ENCODE peak calls at places on chromosomes 3 and 15, in nine cellular contexts. One of them, this sample, is unnamed.

GRCh38 chr3:132343018-132343612 is 25.9 kb downstream of the ACP3 start:
- ATAC-seq in SK-N-SH treated with all-trans-retinoic acid at 6 μM for 48 hours: peak; percentile 93
- ATAC-seq in aorta: peak; percentile 81
- ATAC-seq in CD4-positive, CD25-positive, alpha-beta regulatory T cell: no peak
- ATAC-seq in esophagus mucosa: peak; percentile 52
- ATAC-seq in activated CD8-positive, alpha-beta T cell treated with anti-CD3 and anti-CD28 coated beads for 36 hours: peak; percentile 65
- ATAC-seq in A549: peak; percentile 84
- ATAC-seq in right lobe of liver: peak; percentile 91
- ATAC-seq in mucosa of descending colon: peak; percentile 79
- ATAC-seq in this sample: no peak

GRCh38 chr3:86923071-86923476 is 67.9 kb downstream of the VGLL3 start:
- ATAC-seq in mucosa of descending colon: no peak
- ATAC-seq in esophagus mucosa: peak; percentile 75
- ATAC-seq in aorta: no peak
- ATAC-seq in SK-N-SH treated with all-trans-retinoic acid at 6 μM for 48 hours: no peak
- ATAC-seq in activated CD8-positive, alpha-beta T cell treated with anti-CD3 and anti-CD28 coated beads for 36 hours: no peak
- ATAC-seq in CD4-positive, CD25-positive, alpha-beta regulatory T cell: no peak
- ATAC-seq in right lobe of liver: no peak
- ATAC-seq in A549: peak; percentile 40
- ATAC-seq in this sample: no peak

GRCh38 chr3:98823791-98824190 is 60.7 kb downstream of the ST3GAL6 start:
- ATAC-seq in activated CD8-positive, alpha-beta T cell treated with anti-CD3 and anti-CD28 coated beads for 36 hours: no peak
- ATAC-seq in SK-N-SH treated with all-trans-retinoic acid at 6 μM for 48 hours: no peak
- ATAC-seq in right lobe of liver: no peak
- ATAC-seq in aorta: peak; percentile 26
- ATAC-seq in mucosa of descending colon: no peak
- ATAC-seq in A549: peak; percentile 27
- ATAC-seq in esophagus mucosa: no peak
- ATAC-seq in CD4-positive, CD25-positive, alpha-beta regulatory T cell: no peak
- ATAC-seq in this sample: no peak

GRCh38 chr3:16551342-16551976 is 38.0 kb upstream of the RFTN1 start:
- ATAC-seq in mucosa of descending colon: no peak
- ATAC-seq in right lobe of liver: no peak
- ATAC-seq in A549: peak; percentile 50
- ATAC-seq in aorta: no peak
- ATAC-seq in SK-N-SH treated with all-trans-retinoic acid at 6 μM for 48 hours: peak; percentile 25
- ATAC-seq in esophagus mucosa: no peak
- ATAC-seq in CD4-positive, CD25-positive, alpha-beta regulatory T cell: no peak
- ATAC-seq in activated CD8-positive, alpha-beta T cell treated with anti-CD3 and anti-CD28 coated beads for 36 hours: no peak
- ATAC-seq in this sample: no peak

GRCh38 chr15:92832992-92833438 is 67.1 kb upstream of the CHD2 start:
- ATAC-seq in aorta: peak; percentile 61
- ATAC-seq in CD4-positive, CD25-positive, alpha-beta regulatory T cell: no peak
- ATAC-seq in esophagus mucosa: no peak
- ATAC-seq in right lobe of liver: no peak
- ATAC-seq in mucosa of descending colon: no peak
- ATAC-seq in SK-N-SH treated with all-trans-retinoic acid at 6 μM for 48 hours: no peak
- ATAC-seq in A549: no peak
- ATAC-seq in activated CD8-positive, alpha-beta T cell treated with anti-CD3 and anti-CD28 coated beads for 36 hours: no peak
- ATAC-seq in this sample: no peak

GRCh38 chr3:186789554-186790260 is 6.3 kb downstream of the EIF4A2 start:
- ATAC-seq in A549: no peak
- ATAC-seq in activated CD8-positive, alpha-beta T cell treated with anti-CD3 and anti-CD28 coated beads for 36 hours: peak; percentile 7
- ATAC-seq in SK-N-SH treated with all-trans-retinoic acid at 6 μM for 48 hours: no peak
- ATAC-seq in CD4-positive, CD25-positive, alpha-beta regulatory T cell: peak; percentile 2
- ATAC-seq in right lobe of liver: no peak
- ATAC-seq in aorta: no peak
- ATAC-seq in mucosa of descending colon: no peak
- ATAC-seq in esophagus mucosa: no peak
- ATAC-seq in this sample: no peak

GRCh38 chr3:116445291-116445841 is at the start of gene LSAMP:
- ATAC-seq in A549: peak; percentile 49
- ATAC-seq in mucosa of descending colon: peak; percentile 23
- ATAC-seq in CD4-positive, CD25-positive, alpha-beta regulatory T cell: no peak
- ATAC-seq in aorta: peak; percentile 38
- ATAC-seq in SK-N-SH treated with all-trans-retinoic acid at 6 μM for 48 hours: peak; percentile 78
- ATAC-seq in esophagus mucosa: no peak
- ATAC-seq in right lobe of liver: no peak
- ATAC-seq in activated CD8-positive, alpha-beta T cell treated with anti-CD3 and anti-CD28 coated beads for 36 hours: no peak
- ATAC-seq in this sample: no peak

GRCh38 chr3:132164469-132165092 is 129.8 kb upstream of the CPNE4 start:
- ATAC-seq in activated CD8-positive, alpha-beta T cell treated with anti-CD3 and anti-CD28 coated beads for 36 hours: no peak
- ATAC-seq in mucosa of descending colon: no peak
- ATAC-seq in A549: peak; percentile 94
- ATAC-seq in aorta: no peak
- ATAC-seq in right lobe of liver: peak; percentile 88
- ATAC-seq in esophagus mucosa: peak; percentile 60
- ATAC-seq in CD4-positive, CD25-positive, alpha-beta regulatory T cell: no peak
- ATAC-seq in SK-N-SH treated with all-trans-retinoic acid at 6 μM for 48 hours: no peak
- ATAC-seq in this sample: no peak

GRCh38 chr3:194554488-194555098 is 67.8 kb upstream of the ATP13A3 start:
- ATAC-seq in aorta: peak; percentile 70
- ATAC-seq in right lobe of liver: no peak
- ATAC-seq in SK-N-SH treated with all-trans-retinoic acid at 6 μM for 48 hours: peak; percentile 75
- ATAC-seq in CD4-positive, CD25-positive, alpha-beta regulatory T cell: no peak
- ATAC-seq in A549: no peak
- ATAC-seq in activated CD8-positive, alpha-beta T cell treated with anti-CD3 and anti-CD28 coated beads for 36 hours: no peak
- ATAC-seq in mucosa of descending colon: no peak
- ATAC-seq in esophagus mucosa: no peak
- ATAC-seq in this sample: no peak

GRCh38 chr15:45129651-45130129 is at the start of the genes DUOX1 and DUOXA1:
- ATAC-seq in esophagus mucosa: peak; percentile 91
- ATAC-seq in right lobe of liver: no peak
- ATAC-seq in activated CD8-positive, alpha-beta T cell treated with anti-CD3 and anti-CD28 coated beads for 36 hours: peak; percentile 80
- ATAC-seq in A549: no peak
- ATAC-seq in aorta: peak; percentile 69
- ATAC-seq in mucosa of descending colon: peak; percentile 87
- ATAC-seq in CD4-positive, CD25-positive, alpha-beta regulatory T cell: peak; percentile 50
- ATAC-seq in SK-N-SH treated with all-trans-retinoic acid at 6 μM for 48 hours: no peak
- ATAC-seq in this sample: peak; percentile 54

GRCh38 chr15:69784808-69785550 is 312.7 kb downstream of the TLE3 start:
- ATAC-seq in CD4-positive, CD25-positive, alpha-beta regulatory T cell: no peak
- ATAC-seq in SK-N-SH treated with all-trans-retinoic acid at 6 μM for 48 hours: peak; percentile 25
- ATAC-seq in esophagus mucosa: no peak
- ATAC-seq in aorta: no peak
- ATAC-seq in activated CD8-positive, alpha-beta T cell treated with anti-CD3 and anti-CD28 coated beads for 36 hours: no peak
- ATAC-seq in mucosa of descending colon: no peak
- ATAC-seq in right lobe of liver: no peak
- ATAC-seq in A549: no peak
- ATAC-seq in this sample: no peak

GRCh38 chr3:14265246-14265962 is 86.8 kb downstream of the LSM3 start:
- ATAC-seq in mucosa of descending colon: peak; percentile 91
- ATAC-seq in A549: peak; percentile 83
- ATAC-seq in esophagus mucosa: peak; percentile 47
- ATAC-seq in right lobe of liver: no peak
- ATAC-seq in SK-N-SH treated with all-trans-retinoic acid at 6 μM for 48 hours: no peak
- ATAC-seq in activated CD8-positive, alpha-beta T cell treated with anti-CD3 and anti-CD28 coated beads for 36 hours: no peak
- ATAC-seq in CD4-positive, CD25-positive, alpha-beta regulatory T cell: no peak
- ATAC-seq in aorta: no peak
- ATAC-seq in this sample: peak; percentile 85

GRCh38 chr15:99015677-99016568 is 8.3 kb upstream of the PGPEP1L start:
- ATAC-seq in SK-N-SH treated with all-trans-retinoic acid at 6 μM for 48 hours: no peak
- ATAC-seq in right lobe of liver: peak; percentile 9
- ATAC-seq in CD4-positive, CD25-positive, alpha-beta regulatory T cell: no peak
- ATAC-seq in aorta: no peak
- ATAC-seq in esophagus mucosa: peak; percentile 63
- ATAC-seq in A549: peak; percentile 8
- ATAC-seq in activated CD8-positive, alpha-beta T cell treated with anti-CD3 and anti-CD28 coated beads for 36 hours: no peak
- ATAC-seq in mucosa of descending colon: peak; percentile 27
- ATAC-seq in this sample: no peak

GRCh38 chr15:40258544-40258943 is 19.7 kb downstream of the PAK6 start:
- ATAC-seq in esophagus mucosa: no peak
- ATAC-seq in A549: no peak
- ATAC-seq in aorta: no peak
- ATAC-seq in CD4-positive, CD25-positive, alpha-beta regulatory T cell: no peak
- ATAC-seq in activated CD8-positive, alpha-beta T cell treated with anti-CD3 and anti-CD28 coated beads for 36 hours: no peak
- ATAC-seq in right lobe of liver: no peak
- ATAC-seq in mucosa of descending colon: no peak
- ATAC-seq in SK-N-SH treated with all-trans-retinoic acid at 6 μM for 48 hours: no peak
- ATAC-seq in this sample: no peak

GRCh38 chr3:129958715-129959114 is 15.8 kb upstream of the TRH start:
- ATAC-seq in SK-N-SH treated with all-trans-retinoic acid at 6 μM for 48 hours: no peak
- ATAC-seq in CD4-positive, CD25-positive, alpha-beta regulatory T cell: no peak
- ATAC-seq in mucosa of descending colon: no peak
- ATAC-seq in esophagus mucosa: no peak
- ATAC-seq in activated CD8-positive, alpha-beta T cell treated with anti-CD3 and anti-CD28 coated beads for 36 hours: no peak
- ATAC-seq in A549: no peak
- ATAC-seq in right lobe of liver: peak; percentile 47
- ATAC-seq in aorta: no peak
- ATAC-seq in this sample: no peak

GRCh38 chr15:77409259-77410156 is 10.4 kb downstream of the PEAK1 start:
- ATAC-seq in aorta: no peak
- ATAC-seq in mucosa of descending colon: peak; percentile 81
- ATAC-seq in activated CD8-positive, alpha-beta T cell treated with anti-CD3 and anti-CD28 coated beads for 36 hours: peak; percentile 93
- ATAC-seq in CD4-positive, CD25-positive, alpha-beta regulatory T cell: peak; percentile 84
- ATAC-seq in SK-N-SH treated with all-trans-retinoic acid at 6 μM for 48 hours: no peak
- ATAC-seq in esophagus mucosa: peak; percentile 32
- ATAC-seq in right lobe of liver: peak; percentile 43
- ATAC-seq in A549: no peak
- ATAC-seq in this sample: peak; percentile 89

GRCh38 chr3:50427255-50427654 is 67.9 kb upstream of the TMEM115 start:
- ATAC-seq in CD4-positive, CD25-positive, alpha-beta regulatory T cell: no peak
- ATAC-seq in SK-N-SH treated with all-trans-retinoic acid at 6 μM for 48 hours: no peak
- ATAC-seq in activated CD8-positive, alpha-beta T cell treated with anti-CD3 and anti-CD28 coated beads for 36 hours: no peak
- ATAC-seq in aorta: no peak
- ATAC-seq in esophagus mucosa: no peak
- ATAC-seq in A549: no peak
- ATAC-seq in mucosa of descending colon: no peak
- ATAC-seq in right lobe of liver: no peak
- ATAC-seq in this sample: no peak

GRCh38 chr3:15633766-15634588 is 32.4 kb downstream of the BTD start:
- ATAC-seq in CD4-positive, CD25-positive, alpha-beta regulatory T cell: no peak
- ATAC-seq in aorta: no peak
- ATAC-seq in SK-N-SH treated with all-trans-retinoic acid at 6 μM for 48 hours: peak; percentile 1
- ATAC-seq in A549: no peak
- ATAC-seq in mucosa of descending colon: no peak
- ATAC-seq in esophagus mucosa: no peak
- ATAC-seq in right lobe of liver: peak; percentile 56
- ATAC-seq in activated CD8-positive, alpha-beta T cell treated with anti-CD3 and anti-CD28 coated beads for 36 hours: no peak
- ATAC-seq in this sample: no peak

GRCh38 chr3:27805282-27805681 is 83.2 kb upstream of the EOMES start:
- ATAC-seq in aorta: no peak
- ATAC-seq in CD4-positive, CD25-positive, alpha-beta regulatory T cell: peak; percentile 58
- ATAC-seq in esophagus mucosa: no peak
- ATAC-seq in activated CD8-positive, alpha-beta T cell treated with anti-CD3 and anti-CD28 coated beads for 36 hours: peak; percentile 70
- ATAC-seq in SK-N-SH treated with all-trans-retinoic acid at 6 μM for 48 hours: no peak
- ATAC-seq in right lobe of liver: no peak
- ATAC-seq in A549: no peak
- ATAC-seq in mucosa of descending colon: no peak
- ATAC-seq in this sample: no peak

GRCh38 chr3:69082805-69083204 is 1.9 kb upstream of the ARL6IP5 start:
- ATAC-seq in A549: no peak
- ATAC-seq in aorta: no peak
- ATAC-seq in activated CD8-positive, alpha-beta T cell treated with anti-CD3 and anti-CD28 coated beads for 36 hours: peak; percentile 57
- ATAC-seq in esophagus mucosa: no peak
- ATAC-seq in mucosa of descending colon: no peak
- ATAC-seq in right lobe of liver: peak; percentile 3
- ATAC-seq in SK-N-SH treated with all-trans-retinoic acid at 6 μM for 48 hours: peak; percentile 17
- ATAC-seq in CD4-positive, CD25-positive, alpha-beta regulatory T cell: peak; percentile 8
- ATAC-seq in this sample: peak; percentile 70

GRCh38 chr3:71051893-71052687 is 531.4 kb downstream of the FOXP1 start:
- ATAC-seq in right lobe of liver: no peak
- ATAC-seq in mucosa of descending colon: no peak
- ATAC-seq in esophagus mucosa: no peak
- ATAC-seq in CD4-positive, CD25-positive, alpha-beta regulatory T cell: no peak
- ATAC-seq in A549: no peak
- ATAC-seq in activated CD8-positive, alpha-beta T cell treated with anti-CD3 and anti-CD28 coated beads for 36 hours: no peak
- ATAC-seq in aorta: no peak
- ATAC-seq in SK-N-SH treated with all-trans-retinoic acid at 6 μM for 48 hours: peak; percentile 55
- ATAC-seq in this sample: no peak

GRCh38 chr3:21062724-21063436 is 688.1 kb downstream of the ZNF385D start:
- ATAC-seq in right lobe of liver: no peak
- ATAC-seq in SK-N-SH treated with all-trans-retinoic acid at 6 μM for 48 hours: no peak
- ATAC-seq in esophagus mucosa: no peak
- ATAC-seq in CD4-positive, CD25-positive, alpha-beta regulatory T cell: no peak
- ATAC-seq in aorta: no peak
- ATAC-seq in A549: no peak
- ATAC-seq in activated CD8-positive, alpha-beta T cell treated with anti-CD3 and anti-CD28 coated beads for 36 hours: no peak
- ATAC-seq in mucosa of descending colon: no peak
- ATAC-seq in this sample: no peak

GRCh38 chr3:195081242-195081963 is 189.6 kb downstream of the XXYLT1 start:
- ATAC-seq in mucosa of descending colon: no peak
- ATAC-seq in esophagus mucosa: no peak
- ATAC-seq in A549: no peak
- ATAC-seq in activated CD8-positive, alpha-beta T cell treated with anti-CD3 and anti-CD28 coated beads for 36 hours: no peak
- ATAC-seq in aorta: no peak
- ATAC-seq in SK-N-SH treated with all-trans-retinoic acid at 6 μM for 48 hours: no peak
- ATAC-seq in right lobe of liver: no peak
- ATAC-seq in CD4-positive, CD25-positive, alpha-beta regulatory T cell: no peak
- ATAC-seq in this sample: no peak

GRCh38 chr15:72319360-72319984 is 485 bp downstream of the CELF6 start:
- ATAC-seq in esophagus mucosa: peak; percentile 84
- ATAC-seq in activated CD8-positive, alpha-beta T cell treated with anti-CD3 and anti-CD28 coated beads for 36 hours: peak; percentile 68
- ATAC-seq in A549: peak; percentile 90
- ATAC-seq in aorta: peak; percentile 94
- ATAC-seq in right lobe of liver: peak; percentile 80
- ATAC-seq in CD4-positive, CD25-positive, alpha-beta regulatory T cell: peak; percentile 25
- ATAC-seq in mucosa of descending colon: peak; percentile 90
- ATAC-seq in SK-N-SH treated with all-trans-retinoic acid at 6 μM for 48 hours: peak; percentile 91
- ATAC-seq in this sample: peak; percentile 65

GRCh38 chr3:88032245-88032644 is 26.6 kb downstream of the CGGBP1 start:
- ATAC-seq in A549: peak; percentile 34
- ATAC-seq in activated CD8-positive, alpha-beta T cell treated with anti-CD3 and anti-CD28 coated beads for 36 hours: peak; percentile 33
- ATAC-seq in SK-N-SH treated with all-trans-retinoic acid at 6 μM for 48 hours: peak; percentile 53
- ATAC-seq in mucosa of descending colon: no peak
- ATAC-seq in esophagus mucosa: no peak
- ATAC-seq in right lobe of liver: peak; percentile 7
- ATAC-seq in CD4-positive, CD25-positive, alpha-beta regulatory T cell: no peak
- ATAC-seq in aorta: no peak
- ATAC-seq in this sample: peak; percentile 53

GRCh38 chr3:64399205-64399800 is 174.0 kb upstream of the PRICKLE2 start:
- ATAC-seq in CD4-positive, CD25-positive, alpha-beta regulatory T cell: no peak
- ATAC-seq in aorta: peak; percentile 81
- ATAC-seq in A549: peak; percentile 85
- ATAC-seq in right lobe of liver: peak; percentile 94
- ATAC-seq in esophagus mucosa: peak; percentile 70
- ATAC-seq in mucosa of descending colon: peak; percentile 56
- ATAC-seq in SK-N-SH treated with all-trans-retinoic acid at 6 μM for 48 hours: peak; percentile 87
- ATAC-seq in activated CD8-positive, alpha-beta T cell treated with anti-CD3 and anti-CD28 coated beads for 36 hours: peak; percentile 58
- ATAC-seq in this sample: no peak